ENCODE peak calls at places on chromosome 1, in six cellular contexts. Z is body of pancreas; H is activated CD4-positive, CD25-positive, alpha-beta regulatory T cell treated with anti-CD3 and anti-CD28 coated beads, Interleukin-2, amount 50 U/mL, for 72 hours; G is smooth muscle cell of the brain vasculature; C is NCI-H2029 treated with DMSO at 0.1 percent for 48 hours; S is EL. R is an unnamed sample.
A peak's percentile ranks its signal among the peaks of the same experiment; 100 is the strongest.

GRCh38 chr1:20187813-20188454 is 1.6 kb upstream of the PLA2G2C start:
- DNase-seq in Z (no peak), H (no peak), G (no peak), C (no peak), S (no peak), R (no peak)

GRCh38 chr1:180521474-180522203 is 19.3 kb upstream of the ACBD6 start:
- DNase-seq in Z (no peak), H (no peak), G (no peak), C (no peak), S (no peak), R (peak; percentile 32)

GRCh38 chr1:10685196-10685850 is 111.1 kb downstream of the CASZ1 start:
- DNase-seq in Z (no peak), H (no peak), G (no peak), C (no peak), S (no peak), R (no peak)

GRCh38 chr1:234521802-234522185 is 42.8 kb upstream of the TARBP1 start:
- DNase-seq in Z (no peak), H (no peak), G (no peak), C (no peak), S (no peak), R (no peak)

GRCh38 chr1:67850611-67851075 is 17.4 kb upstream of the GNG12 start:
- DNase-seq in Z (peak; percentile 76), H (no peak), G (no peak), C (peak; percentile 90), S (peak; percentile 93), R (peak; percentile 75)

GRCh38 chr1:182278144-182279054 is 113.2 kb downstream of the GLUL start:
- DNase-seq in Z (no peak), H (no peak), G (no peak), C (no peak), S (no peak), R (no peak)

GRCh38 chr1:22273686-22274681 is 131.1 kb upstream of the WNT4 start:
- DNase-seq in Z (no peak), H (no peak), G (no peak), C (no peak), S (no peak), R (no peak)

GRCh38 chr1:245682638-245683376 is 528.0 kb downstream of the KIF26B start:
- DNase-seq in Z (no peak), H (no peak), G (no peak), C (no peak), S (no peak), R (no peak)

GRCh38 chr1:98221926-98222325 is 301.1 kb upstream of the DPYD start:
- DNase-seq in Z (no peak), H (no peak), G (no peak), C (no peak), S (no peak), R (no peak)

GRCh38 chr1:83828456-83828855 is 170.5 kb downstream of the TTLL7 start:
- DNase-seq in Z (no peak), H (no peak), G (no peak), C (no peak), S (no peak), R (no peak)

GRCh38 chr1:6488602-6489382 is 2.7 kb downstream of the PLEKHG5 start:
- DNase-seq in Z (no peak), H (no peak), G (no peak), C (no peak), S (no peak), R (no peak)

GRCh38 chr1:81149649-81150335 is 650.9 kb upstream of the ADGRL2 start:
- DNase-seq in Z (no peak), H (no peak), G (no peak), C (no peak), S (no peak), R (no peak)